ENCODE peak calls at places on chromosome 19, in five cellular contexts. K, F, M, C and N are unnamed samples.

GRCh38 chr19:1884719-1885334 is 469 bp downstream of the ABHD17A start:
- DNase-seq in F (no peak), K (no peak), M (no peak), C (peak; percentile 27), N (no peak)

GRCh38 chr19:56076413-56076998 is 44.6 kb downstream of the ZNF787 start:
- DNase-seq in F (peak; percentile 15), C (peak; percentile 73), K (peak; percentile 59), M (peak; percentile 84), N (peak; percentile 65)

GRCh38 chr19:3431760-3432397 is 48.4 kb downstream of the SMIM24 start:
- DNase-seq in K (no peak), C (no peak), F (no peak), M (no peak), N (no peak)

GRCh38 chr19:32750441-32751055 is 31.0 kb downstream of the TDRD12 start:
- DNase-seq in K (no peak), F (no peak), C (no peak), M (no peak), N (no peak)

GRCh38 chr19:38228491-38229439 is 4.7 kb upstream of the DPF1 start:
- DNase-seq in K (no peak), C (no peak), F (no peak), M (peak; percentile 86), N (no peak)

GRCh38 chr19:4909172-4909896 is at the start of gene UHRF1:
- DNase-seq in F (no peak), K (peak; percentile 21), M (no peak), C (no peak), N (no peak)

GRCh38 chr19:4208385-4209094 is 20.8 kb upstream of the EBI3 start:
- DNase-seq in C (peak; percentile 28), M (no peak), F (no peak), K (no peak), N (no peak)

GRCh38 chr19:30416375-30416774 is 44.2 kb downstream of the ZNF536 start:
- DNase-seq in F (no peak), M (no peak), C (no peak), K (no peak), N (no peak)

GRCh38 chr19:40302224-40303011 is 17.3 kb upstream of the AKT2 start:
- DNase-seq in C (no peak), M (no peak), K (no peak), F (no peak), N (no peak)

GRCh38 chr19:40717880-40718773 is 1.2 kb downstream of the ITPKC start:
- DNase-seq in K (no peak), F (no peak), M (no peak), C (peak; percentile 23), N (peak; percentile 51)

DNA sequence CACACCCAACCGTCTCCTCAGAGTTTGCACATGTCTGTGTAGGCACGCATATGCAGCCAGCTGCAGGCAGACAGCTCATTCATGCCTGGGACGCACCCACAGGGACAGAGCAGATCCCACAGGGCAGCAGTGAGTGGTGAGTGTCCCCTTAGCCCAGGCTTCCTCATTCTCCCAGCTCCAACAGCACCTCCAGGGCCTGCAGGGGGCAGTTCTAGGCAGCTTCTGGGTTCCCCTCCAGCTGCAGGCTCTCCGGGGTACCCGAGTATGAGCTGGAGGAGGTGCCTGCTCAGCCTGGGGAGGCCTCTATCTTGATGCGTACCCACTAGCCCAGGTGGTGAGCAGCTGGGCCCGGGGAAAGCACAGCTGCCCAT is 1.3 kb upstream of the SHANK1 start:
- DNase-seq in M (no peak), C (no peak), F (no peak), K (no peak), N (no peak)
- TF ChIP-seq CTCF in M (no peak), C (peak; percentile 9), F (peak; percentile 17), K (no peak), N (no peak)

DNA sequence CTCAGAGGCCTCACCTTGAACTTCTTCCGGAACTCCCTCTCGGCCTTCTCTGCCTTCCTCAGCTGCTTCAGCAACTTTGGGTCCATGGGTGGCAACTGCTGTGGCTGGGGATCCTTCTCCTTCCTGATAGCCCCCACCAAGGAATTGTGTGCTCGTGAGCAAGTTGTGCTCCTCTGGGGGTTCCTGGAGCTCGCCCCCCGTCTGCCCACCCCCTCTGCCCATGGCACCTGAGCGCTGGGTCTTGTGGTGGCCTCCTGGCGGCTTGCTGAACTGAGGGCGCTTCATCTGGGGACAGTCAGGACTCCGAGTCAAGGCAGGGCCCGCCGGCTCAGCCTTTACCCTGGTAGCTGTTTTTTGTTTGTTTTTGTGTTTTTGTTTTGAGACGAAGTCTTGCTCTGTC is 11.6 kb downstream of the PRAM1 start:
- DNase-seq in C (no peak), F (no peak), M (no peak), K (no peak), N (no peak)
- TF ChIP-seq CTCF in C (no peak), F (no peak), M (no peak), K (no peak), N (no peak)

DNA sequence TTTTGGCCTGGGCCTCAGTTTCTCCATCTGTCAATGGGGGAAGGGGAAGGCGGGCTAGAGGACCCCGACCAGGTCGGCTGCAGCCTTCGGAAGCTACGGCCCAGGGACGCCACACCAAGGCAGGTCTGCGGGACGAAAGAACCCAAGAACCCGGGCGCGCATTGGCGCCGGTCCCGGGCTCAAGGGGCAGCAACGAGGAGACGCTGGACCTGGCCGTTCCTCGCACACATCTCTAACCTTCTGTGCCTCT is 739 bp upstream of the ILF3 start:
- DNase-seq in K (no peak), F (no peak), C (no peak), M (no peak), N (no peak)
- TF ChIP-seq CTCF in K (peak; percentile 14), F (no peak), C (no peak), M (no peak), N (no peak)

DNA sequence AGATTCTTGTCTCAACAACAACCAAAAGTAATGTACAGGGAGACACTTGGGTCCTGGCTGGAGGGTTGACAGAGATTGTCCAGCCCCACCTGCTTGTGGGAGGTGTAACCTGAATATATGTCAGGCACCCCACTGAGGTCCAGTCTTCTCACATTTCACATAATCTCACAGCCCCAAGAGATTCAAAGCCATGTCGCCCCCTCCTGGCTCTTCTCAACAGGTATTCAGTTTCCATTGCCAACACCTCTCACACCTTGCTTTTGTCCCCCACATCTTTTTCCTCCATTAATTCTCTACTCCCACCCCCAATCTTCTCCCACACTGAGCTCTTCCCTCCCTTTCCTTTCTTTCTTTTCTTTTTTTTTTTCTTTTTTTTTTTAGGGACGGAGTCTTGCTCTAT is 11.2 kb downstream of the UNC13A start:
- DNase-seq in K (no peak), M (no peak), F (no peak), C (no peak), N (no peak)
- TF ChIP-seq CTCF in K (peak; percentile 17), M (no peak), F (peak; percentile 3), C (peak; percentile 21), N (no peak)

DNA sequence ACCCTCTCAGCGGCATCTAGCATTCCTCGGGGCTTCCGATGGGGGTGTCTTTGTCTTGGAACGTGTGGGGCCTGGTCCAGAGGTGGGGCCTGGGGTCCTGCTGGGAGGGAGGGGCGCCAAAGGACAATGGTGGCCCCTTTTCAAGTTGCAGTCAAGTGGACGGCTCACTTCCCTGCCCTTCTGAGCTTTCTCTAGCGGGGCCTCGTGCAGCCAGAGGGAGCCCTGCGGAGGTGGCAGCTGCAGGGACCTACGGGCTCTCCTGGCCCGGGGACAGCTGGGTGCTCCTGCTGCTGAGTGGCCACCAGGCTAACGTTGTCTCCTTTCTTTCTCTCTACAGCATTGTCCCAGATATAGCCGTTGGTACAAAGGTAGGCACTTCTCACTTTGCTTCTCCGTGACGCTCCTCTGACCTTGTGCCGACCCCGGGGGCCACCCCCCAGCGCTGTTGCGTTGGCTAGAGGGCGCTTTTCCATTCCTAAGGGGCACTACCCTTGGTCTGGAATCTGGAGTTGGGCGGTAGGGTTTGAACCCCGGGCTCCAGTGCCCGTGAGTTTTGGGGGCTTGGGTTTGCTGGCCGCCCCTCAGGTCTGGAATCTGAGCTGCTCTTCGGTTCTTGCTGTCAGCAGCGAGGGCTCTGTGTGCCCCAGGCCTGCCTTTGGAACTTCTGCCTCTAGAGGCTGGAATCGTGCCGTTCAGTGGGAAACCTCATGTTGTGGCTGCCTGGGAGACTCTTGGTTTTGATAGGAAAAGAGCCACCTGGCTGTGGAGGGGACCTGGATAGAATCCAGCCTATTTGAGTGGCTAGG is 2.0 kb downstream of the PTBP1 start:
- DNase-seq in K (no peak), M (peak; percentile 72), F (no peak), C (peak; percentile 64), N (no peak)
- TF ChIP-seq CTCF in K (peak; percentile 45), M (no peak), F (peak; percentile 34), C (peak; percentile 35), N (no peak)

GRCh38 chr19:50459638-50460037 is 16.7 kb upstream of the EMC10 start:
- DNase-seq in K (no peak), F (no peak), M (no peak), C (no peak), N (no peak)

GRCh38 chr19:50459067-50459456 is 17.2 kb upstream of the EMC10 start:
- DNase-seq in F (no peak), M (no peak), K (no peak), C (no peak), N (no peak)

GRCh38 chr19:50458396-50459066 is 17.8 kb upstream of the EMC10 start:
- DNase-seq in F (no peak), M (no peak), K (no peak), C (peak; percentile 8), N (no peak)

GRCh38 chr19:50461066-50461875 is 15.0 kb upstream of the EMC10 start:
- DNase-seq in M (peak; percentile 76), F (peak; percentile 29), C (peak; percentile 79), K (peak; percentile 39), N (peak; percentile 64)

GRCh38 chr19:50460161-50460765 is 16.0 kb upstream of the EMC10 start:
- DNase-seq in K (no peak), C (peak; percentile 30), F (no peak), M (no peak), N (no peak)
- TF ChIP-seq CTCF in K (no peak), C (no peak), F (no peak), M (no peak), N (no peak)

GRCh38 chr19:57825501-57825900 is 4.6 kb upstream of the ZNF587B start:
- DNase-seq in K (no peak), C (peak; percentile 23), F (no peak), M (no peak), N (no peak)

GRCh38 chr19:57829316-57829715 is 783 bp upstream of the ZNF587B start:
- DNase-seq in C (peak; percentile 81), K (no peak), F (no peak), M (no peak), N (no peak)

GRCh38 chr19:57830071-57830602 is at the start of gene ZNF587B:
- DNase-seq in M (peak; percentile 91), F (peak; percentile 27), K (peak; percentile 78), C (peak; percentile 89), N (peak; percentile 55)
- TF ChIP-seq CTCF in M (peak; percentile 86), F (peak; percentile 40), K (peak; percentile 62), C (peak; percentile 18), N (no peak)

DNA sequence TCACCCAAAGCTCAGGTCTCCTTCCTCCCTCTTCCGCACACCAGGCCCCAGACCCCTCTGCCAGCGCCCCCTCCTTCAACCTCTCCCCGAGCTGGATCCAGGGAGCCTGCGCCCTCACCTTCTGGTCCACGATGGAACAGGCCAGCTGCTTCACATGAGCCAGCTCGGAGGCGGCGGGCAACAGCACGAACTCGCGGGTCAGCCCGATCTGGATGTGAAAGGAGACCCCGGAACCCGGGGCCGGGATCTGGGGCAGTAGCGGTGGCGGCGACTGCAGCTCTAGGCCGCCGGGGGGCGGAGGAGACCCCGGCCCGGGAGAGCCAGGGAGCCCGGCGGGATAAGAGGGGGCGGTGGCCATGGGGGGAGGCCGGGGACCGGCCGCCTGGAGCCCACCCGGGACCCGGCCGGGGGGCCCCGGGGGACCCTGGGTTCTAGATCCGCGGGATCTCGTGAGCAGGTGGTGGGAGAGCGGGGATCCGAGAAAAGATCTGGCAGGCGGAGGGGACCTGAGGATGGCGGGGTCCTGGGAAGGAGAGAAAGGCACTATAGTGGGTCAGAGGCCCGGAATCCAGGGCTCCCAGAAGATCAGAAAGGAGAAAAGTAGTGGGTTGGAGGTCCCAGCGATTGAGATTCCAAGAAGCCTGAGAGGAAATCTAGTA is 772 bp downstream of the PRKD2 start:
- DNase-seq in C (no peak), F (no peak), M (peak; percentile 77), K (peak; percentile 61), N (no peak)
- TF ChIP-seq CTCF in C (no peak), F (no peak), M (peak; percentile 21), K (peak; percentile 51), N (no peak)